ENCODE peak calls at places on chromosomes 16 and 17, in seven cellular contexts. W, G, O, V, X, I and L are unnamed samples. For H3K4me1, the result is how much of the 10 kb centered on the place peaks cover.

GRCh38 chr17:37089998-37090397 is 141.2 kb downstream of the AATF start:
- DNase-seq in I (no peak), W (no peak), X (no peak), G (no peak), O (no peak), V (peak), L (no peak)

GRCh38 chr17:74968361-74968780 is 4.2 kb downstream of the HID1 start:
- DNase-seq in X (no peak), G (no peak), I (no peak), W (no peak), V (no peak), O (no peak), L (peak)

GRCh38 chr16:3665508-3665907 is 11.0 kb downstream of the DNASE1 start:
- DNase-seq in W (no peak), G (no peak), O (no peak), I (no peak), V (peak), X (no peak), L (no peak)

GRCh38 chr16:8572919-8573724 is 17.2 kb downstream of the TMEM114 start:
- DNase-seq in V (peak), G (peak), I (peak), O (peak), W (peak), X (peak), L (peak)

GRCh38 chr16:87881327-87882200 is 12.3 kb upstream of the SLC7A5 start:
- DNase-seq in X (no peak), O (no peak), V (no peak), I (no peak), G (no peak), W (no peak), L (no peak)

GRCh38 chr17:70074991-70075390 is at the start of gene KCNJ16:
- DNase-seq in V (no peak), G (peak), O (no peak), X (no peak), I (no peak), W (no peak), L (no peak)

GRCh38 chr16:10906482-10906881 is 29.5 kb downstream of the CIITA start:
- DNase-seq in X (no peak), O (no peak), G (no peak), V (no peak), I (no peak), W (no peak), L (no peak)

GRCh38 chr17:75315541-75316243 is 26.5 kb upstream of the SLC25A19 start:
- DNase-seq in W (no peak), O (no peak), X (no peak), V (no peak), G (no peak), I (no peak), L (no peak)

GRCh38 chr17:59375858-59376257 is 44.4 kb downstream of the YPEL2 start:
- DNase-seq in X (no peak), O (no peak), W (no peak), G (no peak), V (no peak), I (no peak), L (no peak)

GRCh38 chr17:13228711-13229110 is 210.9 kb upstream of the ELAC2 start:
- DNase-seq in G (no peak), I (no peak), X (no peak), V (no peak), W (no peak), O (no peak), L (no peak)

GRCh38 chr17:1492249-1493206 is at the start of gene MYO1C:
- DNase-seq in W (no peak), V (no peak), X (no peak), I (no peak), O (no peak), G (peak), L (peak)

GRCh38 chr17:42179911-42180410 is 981 bp downstream of the KCNH4 start:
- DNase-seq in X (peak), G (peak), V (peak), I (peak), W (peak), O (peak), L (peak)

GRCh38 chr17:27340575-27340974 is 46.7 kb downstream of the WSB1 start:
- DNase-seq in V (no peak), X (no peak), I (no peak), O (no peak), G (no peak), W (no peak), L (no peak)

GRCh38 chr16:65936096-65936495 is 430.4 kb upstream of the CDH5 start:
- DNase-seq in V (no peak), G (no peak), X (no peak), W (no peak), O (no peak), I (no peak), L (no peak)

GRCh38 chr17:81166033-81166472 is at the start of gene AATK:
- DNase-seq in G (no peak), X (peak), V (no peak), O (no peak), I (no peak), W (no peak), L (no peak)

GRCh38 chr16:84190731-84191388 is at the start of gene ADAD2:
- DNase-seq in O (no peak), I (peak), V (no peak), G (peak), W (no peak), X (no peak), L (peak)

GRCh38 chr17:13029340-13029739 is 11.5 kb upstream of the ELAC2 start:
- DNase-seq in W (no peak), X (no peak), G (no peak), O (no peak), V (no peak), I (peak), L (no peak)

GRCh38 chr16:19843371-19843770 is 41.3 kb downstream of the GPRC5B start:
- DNase-seq in G (no peak), W (no peak), O (no peak), X (no peak), V (no peak), I (no peak), L (no peak)

GRCh38 chr17:78174332-78174869 is 6.0 kb downstream of the SYNGR2 start:
- DNase-seq in G (no peak), I (no peak), X (no peak), O (no peak), V (no peak), W (no peak), L (no peak)

GRCh38 chr17:27485711-27486495 is 29.7 kb downstream of the KSR1 start:
- DNase-seq in V (no peak), X (no peak), W (no peak), G (no peak), O (no peak), I (no peak), L (no peak)

GRCh38 chr17:28999216-28999615 is 6.6 kb downstream of the SEZ6 start:
- DNase-seq in G (no peak), X (no peak), W (no peak), O (no peak), V (no peak), I (no peak), L (no peak)

GRCh38 chr16:67857547-67858233 is 10.2 kb upstream of the CENPT start:
- DNase-seq in V (no peak), X (peak), O (peak), I (peak), G (peak), W (no peak), L (peak)

GRCh38 chr17:180380-181212 is 854 bp downstream of the DOC2B start:
- DNase-seq in O (no peak), W (peak), V (peak), X (peak), I (peak), G (peak), L (peak)

GRCh38 chr16:49484454-49484853 is 110.8 kb downstream of the C16orf78 start:
- DNase-seq in V (no peak), I (peak), G (peak), X (peak), O (no peak), W (peak), L (peak)

GRCh38 chr16:10828851-10829331 is 10.3 kb upstream of the TVP23A start:
- DNase-seq in X (peak), W (no peak), I (no peak), V (no peak), G (no peak), O (peak), L (peak)

GRCh38 chr17:2138318-2138717 is 83.4 kb downstream of the HIC1 start:
- DNase-seq in G (no peak), V (peak), I (peak), O (peak), W (peak), X (peak), L (peak)

GRCh38 chr17:8698142-8699050 is 46.2 kb downstream of the CCDC42 start:
- DNase-seq in O (peak), X (peak), I (no peak), W (no peak), G (peak), V (no peak), L (peak)

GRCh38 chr16:21302898-21303528 is 24.9 kb upstream of the CRYM start:
- DNase-seq in W (no peak), V (no peak), X (peak), O (peak), G (peak), I (peak), L (no peak)

GRCh38 chr16:51820176-51820575 is 669.1 kb upstream of the SALL1 start:
- DNase-seq in O (no peak), W (no peak), G (no peak), V (no peak), I (no peak), X (no peak), L (no peak)

GRCh38 chr17:64698725-64699124 is 36.6 kb upstream of the SMURF2 start:
- DNase-seq in V (no peak), W (no peak), O (peak), I (no peak), X (peak), G (no peak), L (no peak)

GRCh38 chr16:9192746-9193145 is 101.3 kb downstream of the HAPSTR1 start:
- DNase-seq in W (no peak), O (no peak), G (peak), V (no peak), X (no peak), I (no peak), L (no peak)

GRCh38 chr16:1245452-1246005 is 5.0 kb downstream of the TPSAB1 start:
- DNase-seq in G (no peak), X (no peak), I (peak), W (no peak), O (no peak), V (no peak), L (no peak)

GRCh38 chr16:11636172-11636721 is 32.0 kb upstream of the SNN start:
- DNase-seq in G (peak), W (peak), I (no peak), V (no peak), O (no peak), X (no peak), L (peak)

GRCh38 chr17:81831563-81831956 is 1.5 kb downstream of the MCRIP1 start:
- DNase-seq in G (no peak), V (no peak), I (no peak), W (no peak), X (no peak), O (no peak), L (no peak)

GRCh38 chr17:58679263-58680037 is 12.4 kb downstream of the TEX14 start:
- DNase-seq in O (peak), X (no peak), G (peak), I (peak), V (no peak), W (no peak), L (peak)

GRCh38 chr16:57941016-57941656 is 29.8 kb downstream of the CNGB1 start:
- DNase-seq in G (no peak), O (peak), X (peak), I (no peak), V (no peak), W (no peak), L (no peak)

GRCh38 chr17:16909472-16909871 is 62.4 kb downstream of the TNFRSF13B start:
- DNase-seq in X (no peak), G (no peak), W (no peak), V (no peak), I (no peak), O (no peak), L (peak)

GRCh38 chr17:16912021-16912962 is 59.6 kb downstream of the TNFRSF13B start:
- DNase-seq in G (no peak), X (no peak), V (no peak), I (no peak), O (no peak), W (no peak), L (peak)

GRCh38 chr17:16910341-16910740 is 61.6 kb downstream of the TNFRSF13B start:
- DNase-seq in V (no peak), G (no peak), O (no peak), W (no peak), I (no peak), X (no peak), L (peak)

GRCh38 chr17:16909887-16910286 is 62.0 kb downstream of the TNFRSF13B start:
- DNase-seq in O (no peak), I (no peak), X (no peak), G (no peak), V (no peak), W (no peak), L (peak)

DNA sequence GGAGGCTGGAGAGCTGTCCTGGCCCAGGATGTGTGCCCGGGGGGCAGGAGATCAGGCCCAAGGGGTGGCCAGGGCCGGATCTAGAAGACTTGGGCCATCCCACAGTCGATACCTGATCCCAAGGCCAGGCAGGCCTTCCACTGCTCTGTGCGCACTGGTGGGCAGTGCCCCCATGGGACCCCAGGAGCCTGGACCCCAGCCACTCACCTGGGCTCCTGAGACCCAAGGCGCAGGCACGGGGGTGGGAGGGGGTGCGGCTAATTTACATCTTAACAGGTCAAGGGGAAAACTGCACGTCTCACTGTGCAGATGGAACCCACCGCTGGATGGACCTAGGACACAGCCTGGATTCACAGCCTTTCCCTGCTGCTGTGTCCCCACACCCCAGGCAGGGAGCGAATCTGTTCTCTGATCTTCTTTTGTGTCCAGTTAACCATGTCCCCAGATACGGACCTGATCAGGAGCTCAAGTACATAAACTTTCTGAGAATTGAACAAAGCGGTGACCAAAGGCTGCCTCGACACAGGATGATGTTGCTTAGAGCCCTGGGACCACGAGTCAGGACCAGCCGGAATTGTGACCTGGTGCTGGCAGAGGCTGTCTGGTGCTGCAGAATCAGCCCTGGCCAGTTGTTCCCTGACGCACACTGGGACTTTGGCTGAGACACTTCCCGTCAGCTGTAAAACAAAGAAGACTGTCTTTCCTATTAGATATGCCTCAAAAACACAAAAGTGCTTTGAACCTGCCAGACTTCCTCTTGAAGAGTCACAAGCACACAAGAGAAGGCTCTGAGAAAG is 60.6 kb downstream of the TNFRSF13B start:
- DNase-seq in V (peak), X (no peak), W (no peak), I (no peak), G (no peak), O (no peak), L (peak)
- H3K4me1 ChIP-seq in V (half or more), X (under half), W (under half), I (under half), G (under half), O (under half), L (under half)

GRCh38 chr16:89335803-89336485 is 118.4 kb downstream of the ZNF778 start:
- DNase-seq in G (no peak), V (no peak), W (no peak), X (no peak), O (no peak), I (no peak), L (no peak)
- H3K4me1 ChIP-seq in G (under half), V (half or more), W (under half), X (under half), O (under half), I (under half), L (under half)

GRCh38 chr16:79267146-79267545 is 333.4 kb downstream of the MAF start:
- DNase-seq in I (no peak), X (no peak), O (no peak), G (no peak), W (no peak), V (no peak), L (no peak)
- H3K4me1 ChIP-seq in I (under half), X (under half), O (under half), G (under half), W (under half), V (under half), L (under half)

DNA sequence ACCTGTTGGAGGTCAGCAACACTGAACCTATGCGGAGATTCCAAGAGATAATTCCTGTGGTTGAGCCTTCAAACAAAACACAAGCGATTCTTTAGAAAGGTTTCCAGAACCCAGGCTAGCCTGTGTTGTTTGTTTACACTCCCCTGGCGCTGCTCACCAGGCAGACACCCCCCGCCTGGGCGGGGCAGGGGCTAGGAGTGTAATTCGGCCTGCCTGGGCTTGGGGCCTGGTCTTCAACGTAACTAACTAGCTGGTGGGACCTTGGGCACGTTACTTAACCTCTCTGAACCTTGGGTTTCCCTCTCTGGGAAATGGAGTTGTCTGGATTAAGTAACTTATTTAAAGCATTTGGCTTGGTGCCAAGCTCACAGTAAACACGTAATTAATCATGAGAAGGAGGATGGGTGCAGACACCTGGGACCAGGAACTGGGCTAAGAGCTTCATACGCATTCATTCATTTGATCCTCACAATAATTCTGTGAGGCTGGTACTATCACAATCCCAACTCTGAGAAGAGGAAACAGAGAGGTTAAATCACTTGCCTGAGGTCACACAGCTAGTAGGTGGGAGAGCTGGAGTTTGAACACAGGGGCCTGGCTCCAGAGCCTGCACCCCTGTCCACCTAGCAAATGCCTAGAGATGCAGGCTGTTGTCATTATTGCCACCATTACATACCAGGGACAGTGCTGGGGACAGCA is 7.6 kb upstream of the ARHGAP27 start:
- DNase-seq in V (no peak), O (peak), I (no peak), G (peak), W (no peak), X (no peak), L (peak)
- H3K4me1 ChIP-seq in V (under half), O (under half), I (under half), G (under half), W (under half), X (under half), L (under half)

DNA sequence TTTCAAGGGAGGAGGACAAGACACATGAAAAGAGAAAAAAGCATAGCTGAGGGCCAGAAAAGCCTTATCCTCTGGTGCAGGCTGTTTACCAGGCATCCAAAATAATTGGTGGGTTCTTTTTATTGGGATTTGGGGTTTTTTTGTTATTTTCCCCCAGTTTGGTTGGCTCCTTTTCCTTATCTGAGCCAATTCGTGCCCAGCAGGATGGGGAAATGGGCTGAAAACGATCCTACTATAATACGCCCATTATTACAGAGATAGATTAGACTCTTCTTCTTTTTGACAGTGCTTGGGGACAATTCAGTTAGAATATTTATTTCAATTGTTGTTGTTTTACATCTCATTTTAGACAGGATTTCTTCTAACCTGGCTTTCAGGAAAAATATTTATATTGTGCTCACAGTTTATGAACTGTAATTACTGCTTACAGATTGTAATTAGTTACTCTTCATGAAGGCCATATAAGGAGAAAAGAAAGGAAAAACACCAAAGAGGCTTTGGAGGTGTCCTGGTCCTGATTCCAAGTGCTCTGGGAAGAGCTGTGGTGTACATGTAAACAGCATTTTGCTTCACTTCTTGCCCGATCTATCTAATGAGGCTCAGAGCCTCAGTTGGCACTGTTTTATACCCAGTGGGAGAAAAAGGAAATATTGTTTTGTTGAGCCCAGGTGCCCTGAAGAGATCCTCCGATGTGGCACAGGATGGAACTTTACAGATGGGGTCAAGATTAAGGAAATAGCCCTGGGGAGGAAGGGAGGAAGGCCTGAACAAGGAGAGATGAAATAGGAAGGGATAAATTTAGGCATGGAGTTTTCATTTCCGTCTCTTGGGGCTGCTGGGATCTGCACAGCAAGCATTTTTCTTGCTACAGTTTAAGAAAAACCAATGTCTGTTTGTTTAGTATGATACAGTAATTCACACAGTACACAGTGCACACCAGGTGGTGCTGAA is 611 bp upstream of the ANKRD40 start:
- DNase-seq in X (peak), G (no peak), I (no peak), V (no peak), O (peak), W (no peak), L (peak)
- H3K4me1 ChIP-seq in X (under half), G (under half), I (under half), V (under half), O (under half), W (under half), L (under half)